ENCODE peak calls at places on chromosomes 6 and 20, in four cellular contexts. R is ELR, T is GM04503, I is neuronal stem cell. X is an unnamed sample.

GRCh38 chr6:6007311-6008113 is 787 bp upstream of the NRN1 start:
- DNase-seq in T (no peak), R (peak; percentile 6), I (no peak), X (no peak)

GRCh38 chr6:125477849-125478248 is 176.1 kb upstream of the HDDC2 start:
- DNase-seq in R (no peak), I (no peak), T (no peak), X (no peak)

GRCh38 chr6:151067684-151068596 is 171.8 kb upstream of the AKAP12 start:
- DNase-seq in T (peak; percentile 97), I (no peak), R (peak; percentile 97), X (peak; percentile 99)

GRCh38 chr6:1695546-1696494 is 86.1 kb downstream of the FOXC1 start:
- DNase-seq in R (no peak), T (no peak), I (no peak), X (no peak)

GRCh38 chr6:33980176-33980805 is 165.6 kb downstream of the GRM4 start:
- DNase-seq in I (no peak), R (no peak), T (no peak), X (no peak)

GRCh38 chr20:19347943-19348456 is 135.6 kb downstream of the SLC24A3 start:
- DNase-seq in R (no peak), T (no peak), I (no peak), X (no peak)

GRCh38 chr6:33208089-33208967 is at the start of gene RING1:
- DNase-seq in I (peak; percentile 78), T (peak; percentile 27), R (peak; percentile 79), X (peak; percentile 75)

GRCh38 chr6:122569372-122569771 is 40.8 kb upstream of the PKIB start:
- DNase-seq in T (no peak), I (no peak), R (peak; percentile 2), X (no peak)

GRCh38 chr6:6701864-6702263 is 113.3 kb downstream of the LY86 start:
- DNase-seq in T (no peak), I (no peak), R (no peak), X (no peak)

GRCh38 chr6:145028144-145028818 is 707.0 kb downstream of the EPM2A start:
- DNase-seq in R (peak; percentile 67), T (no peak), I (no peak), X (peak; percentile 62)

GRCh38 chr6:99026135-99026534 is 78.4 kb upstream of the FBXL4 start:
- DNase-seq in I (peak; percentile 15), T (no peak), R (peak; percentile 51), X (peak; percentile 77)

GRCh38 chr6:96116674-96117073 is 100.9 kb downstream of the FUT9 start:
- DNase-seq in T (no peak), R (no peak), I (peak; percentile 27), X (no peak)

GRCh38 chr6:167000759-167001158 is 1.6 kb downstream of the CEP43 start:
- DNase-seq in I (no peak), T (no peak), R (no peak), X (no peak)

GRCh38 chr6:19605624-19606023 is 231.5 kb upstream of the ID4 start:
- DNase-seq in R (no peak), I (peak; percentile 2), T (no peak), X (no peak)

GRCh38 chr20:62030834-62031434 is 34.7 kb downstream of the TAF4 start:
- DNase-seq in T (no peak), R (no peak), I (no peak), X (peak; percentile 40)

GRCh38 chr20:2814587-2815051 is at the start of gene C20orf141:
- DNase-seq in I (no peak), T (peak; percentile 97), R (peak; percentile 99), X (peak; percentile 96)

GRCh38 chr6:14339711-14340590 is 222.4 kb downstream of the CD83 start:
- DNase-seq in I (no peak), R (no peak), T (no peak), X (no peak)

GRCh38 chr20:48831702-48832422 is 4.1 kb upstream of the PREX1 start:
- DNase-seq in T (peak; percentile 55), R (peak; percentile 83), I (no peak), X (peak; percentile 65)

GRCh38 chr20:38173237-38174156 is 8.4 kb upstream of the TGM2 start:
- DNase-seq in I (no peak), T (peak; percentile 62), R (peak; percentile 98), X (peak; percentile 87)

GRCh38 chr20:48784273-48784641 is 43.5 kb downstream of the PREX1 start:
- DNase-seq in T (no peak), R (no peak), I (no peak), X (no peak)

GRCh38 chr6:13177617-13178506 is 150.5 kb downstream of the TBC1D7 start:
- DNase-seq in T (no peak), I (no peak), R (peak; percentile 7), X (peak; percentile 16)

GRCh38 chr6:124741341-124741740 is 220.9 kb upstream of the RNF217 start:
- DNase-seq in T (no peak), I (no peak), R (no peak), X (peak; percentile 2)

GRCh38 chr6:38018755-38019165 is 199.2 kb downstream of the ZFAND3 start:
- DNase-seq in R (no peak), I (no peak), T (no peak), X (no peak)

GRCh38 chr20:32477594-32478512 is 107.3 kb downstream of the NOL4L start:
- DNase-seq in T (no peak), I (no peak), R (no peak), X (no peak)

GRCh38 chr20:57649617-57650015 is 29.4 kb upstream of the ZBP1 start:
- DNase-seq in R (no peak), I (no peak), T (no peak), X (no peak)

GRCh38 chr20:59219206-59219605 is 55.6 kb downstream of the ZNF831 start:
- DNase-seq in I (no peak), R (no peak), T (no peak), X (no peak)

GRCh38 chr6:130838971-130839370 is 11.8 kb downstream of the SMLR1 start:
- DNase-seq in I (no peak), R (no peak), T (no peak), X (no peak)

GRCh38 chr20:17859002-17859615 is 109.5 kb downstream of the SNX5 start:
- DNase-seq in R (no peak), T (no peak), I (no peak), X (no peak)

X was measured in kidney tubule cell.